ENCODE peak calls at places on chromosome 4, in six cellular contexts. A, G, C, Y, X and V are unnamed samples.

GRCh38 chr4:71066737-71067716 is 73.6 kb downstream of the DCK start:
- DNase-seq in G (no peak), Y (no peak), X (no peak), C (no peak), A (no peak), V (peak; percentile 56)

GRCh38 chr4:83075696-83076095 is 38.8 kb downstream of the PLAC8 start:
- DNase-seq in G (no peak), Y (no peak), A (no peak), C (peak; percentile 19), X (no peak), V (no peak)

GRCh38 chr4:3246458-3247398 is 2.2 kb upstream of the MSANTD1 start:
- DNase-seq in A (no peak), G (no peak), Y (no peak), C (no peak), X (no peak), V (no peak)

GRCh38 chr4:181952478-181952877 is 290.7 kb upstream of the TENM3 start:
- DNase-seq in C (no peak), Y (no peak), A (no peak), X (no peak), G (no peak), V (no peak)

GRCh38 chr4:6773616-6774540 is 8.6 kb upstream of the KIAA0232 start:
- DNase-seq in A (no peak), G (no peak), Y (no peak), C (no peak), X (no peak), V (no peak)

GRCh38 chr4:120869511-120870278 is 52.8 kb downstream of the PRDM5 start:
- DNase-seq in Y (no peak), X (no peak), A (no peak), G (no peak), C (no peak), V (no peak)

GRCh38 chr4:157280673-157281072 is 60.1 kb downstream of the GRIA2 start:
- DNase-seq in C (no peak), A (no peak), G (no peak), Y (no peak), X (no peak), V (no peak)

GRCh38 chr4:41882622-41883347 is 52.4 kb upstream of the TMEM33 start:
- DNase-seq in Y (peak; percentile 33), A (no peak), C (peak; percentile 51), G (peak; percentile 40), X (peak; percentile 12), V (peak; percentile 65)

GRCh38 chr4:85127653-85128052 is 161.2 kb upstream of the WDFY3 start:
- DNase-seq in G (no peak), Y (no peak), A (no peak), C (peak; percentile 4), X (no peak), V (no peak)

GRCh38 chr4:143653031-143653430 is 47.4 kb downstream of the FREM3 start:
- DNase-seq in X (no peak), C (no peak), A (no peak), Y (no peak), G (no peak), V (no peak)

GRCh38 chr4:23876418-23877089 is 13.3 kb downstream of the PPARGC1A start:
- DNase-seq in C (no peak), Y (no peak), A (no peak), X (no peak), G (no peak), V (no peak)

GRCh38 chr4:177483271-177483670 is 41.0 kb upstream of the AGA start:
- DNase-seq in X (no peak), C (no peak), G (no peak), Y (no peak), A (no peak), V (no peak)

GRCh38 chr4:79923290-79923689 is 149.7 kb downstream of the ANTXR2 start:
- DNase-seq in A (no peak), G (no peak), Y (no peak), C (no peak), X (no peak), V (no peak)

GRCh38 chr4:23039813-23040212 is 347.1 kb downstream of the GBA3 start:
- DNase-seq in C (no peak), G (no peak), X (no peak), Y (no peak), A (no peak), V (no peak)

GRCh38 chr4:28518781-28519180 is 1658.1 kb downstream of the STIM2 start:
- DNase-seq in G (no peak), C (no peak), X (no peak), A (no peak), Y (no peak), V (no peak)

GRCh38 chr4:161893566-161893965 is 270.2 kb downstream of the FSTL5 start:
- DNase-seq in Y (no peak), A (no peak), C (no peak), X (no peak), G (no peak), V (no peak)